ENCODE peak calls at places on chromosomes 6 and 20, in five cellular contexts. One of them, this sample, is unnamed.
A peak's percentile ranks its signal among the peaks of the same experiment; 100 is the strongest.

GRCh38 chr6:43933111-43933885 is 163.3 kb downstream of the VEGFA start:
- DNase-seq in kidney tubule cell: no peak
- DNase-seq in activated T-cell treated with anti-CD3 and anti-CD28 coated beads for 1 hour: no peak
- DNase-seq in effector CD4-positive, alpha-beta T cell: no peak
- DNase-seq in amygdala: no peak
- DNase-seq in this sample: no peak

GRCh38 chr6:31780507-31781243 is 3.5 kb upstream of the VWA7 start:
- DNase-seq in kidney tubule cell: no peak
- DNase-seq in activated T-cell treated with anti-CD3 and anti-CD28 coated beads for 1 hour: no peak
- DNase-seq in effector CD4-positive, alpha-beta T cell: no peak
- DNase-seq in amygdala: no peak
- DNase-seq in this sample: no peak

GRCh38 chr20:44326391-44327159 is 10.3 kb upstream of the R3HDML start:
- DNase-seq in kidney tubule cell: no peak
- DNase-seq in activated T-cell treated with anti-CD3 and anti-CD28 coated beads for 1 hour: no peak
- DNase-seq in effector CD4-positive, alpha-beta T cell: no peak
- DNase-seq in amygdala: no peak
- DNase-seq in this sample: no peak

GRCh38 chr20:64156886-64157875 is 7.1 kb upstream of the MYT1 start:
- DNase-seq in kidney tubule cell: no peak
- DNase-seq in activated T-cell treated with anti-CD3 and anti-CD28 coated beads for 1 hour: no peak
- DNase-seq in effector CD4-positive, alpha-beta T cell: no peak
- DNase-seq in amygdala: no peak
- DNase-seq in this sample: no peak

GRCh38 chr20:7379621-7380220 is 560.5 kb downstream of the HAO1 start:
- DNase-seq in kidney tubule cell: peak; percentile 69
- DNase-seq in activated T-cell treated with anti-CD3 and anti-CD28 coated beads for 1 hour: no peak
- DNase-seq in effector CD4-positive, alpha-beta T cell: no peak
- DNase-seq in amygdala: no peak
- DNase-seq in this sample: no peak

GRCh38 chr20:41895216-41895615 is 277.0 kb upstream of the CHD6 start:
- DNase-seq in kidney tubule cell: no peak
- DNase-seq in activated T-cell treated with anti-CD3 and anti-CD28 coated beads for 1 hour: no peak
- DNase-seq in effector CD4-positive, alpha-beta T cell: no peak
- DNase-seq in amygdala: no peak
- DNase-seq in this sample: no peak

GRCh38 chr20:59779656-59780380 is 153.6 kb downstream of the SYCP2 start:
- DNase-seq in kidney tubule cell: no peak
- DNase-seq in activated T-cell treated with anti-CD3 and anti-CD28 coated beads for 1 hour: no peak
- DNase-seq in effector CD4-positive, alpha-beta T cell: no peak
- DNase-seq in amygdala: no peak
- DNase-seq in this sample: no peak

GRCh38 chr20:4869290-4870193 is 131.8 kb downstream of the SLC23A2 start:
- DNase-seq in kidney tubule cell: peak; percentile 44
- DNase-seq in activated T-cell treated with anti-CD3 and anti-CD28 coated beads for 1 hour: no peak
- DNase-seq in effector CD4-positive, alpha-beta T cell: no peak
- DNase-seq in amygdala: no peak
- DNase-seq in this sample: peak; percentile 31

GRCh38 chr6:160795716-160796115 is 93.7 kb downstream of the PLG start:
- DNase-seq in kidney tubule cell: peak; percentile 50
- DNase-seq in activated T-cell treated with anti-CD3 and anti-CD28 coated beads for 1 hour: no peak
- DNase-seq in effector CD4-positive, alpha-beta T cell: no peak
- DNase-seq in amygdala: no peak
- DNase-seq in this sample: no peak

GRCh38 chr6:17354700-17355403 is 38.5 kb upstream of the CAP2 start:
- DNase-seq in kidney tubule cell: peak; percentile 46
- DNase-seq in activated T-cell treated with anti-CD3 and anti-CD28 coated beads for 1 hour: no peak
- DNase-seq in effector CD4-positive, alpha-beta T cell: no peak
- DNase-seq in amygdala: no peak
- DNase-seq in this sample: peak; percentile 51

GRCh38 chr6:13709698-13710551 is 1.7 kb downstream of the RANBP9 start:
- DNase-seq in kidney tubule cell: peak; percentile 12
- DNase-seq in activated T-cell treated with anti-CD3 and anti-CD28 coated beads for 1 hour: no peak
- DNase-seq in effector CD4-positive, alpha-beta T cell: peak; percentile 10
- DNase-seq in amygdala: no peak
- DNase-seq in this sample: peak; percentile 36